ENCODE peak calls at places on chromosomes 4 and X, in five cellular contexts. N, E, K, C and P are unnamed samples.

GRCh38 chr4:76950052-76950845 is 697 bp downstream of the SEPTIN11 start:
- DNase-seq in K (peak), N (peak), E (no peak), C (no peak), P (peak)

GRCh38 chr4:8394125-8394524 is 46.4 kb downstream of the ACOX3 start:
- DNase-seq in E (peak), C (no peak), N (peak), K (no peak), P (no peak)

GRCh38 chr4:150332961-150333360 is 249.0 kb upstream of the MAB21L2 start:
- DNase-seq in K (no peak), N (no peak), E (no peak), C (no peak), P (no peak)

GRCh38 chr4:42460043-42460442 is 62.8 kb downstream of the SHISA3 start:
- DNase-seq in E (no peak), N (no peak), C (no peak), K (no peak), P (no peak)

GRCh38 chr4:177235026-177235425 is 74.6 kb upstream of the NEIL3 start:
- DNase-seq in N (no peak), E (peak), K (no peak), C (no peak), P (peak)

GRCh38 chr4:124753941-124754581 is 41.5 kb upstream of the ANKRD50 start:
- DNase-seq in K (no peak), C (no peak), N (no peak), E (peak), P (no peak)

GRCh38 chrX:23061116-23061515 is 61.4 kb downstream of the DDX53 start:
- DNase-seq in N (no peak), C (no peak), K (no peak), E (no peak), P (no peak)

GRCh38 chrX:6041630-6042029 is 187.0 kb downstream of the NLGN4X start:
- DNase-seq in C (no peak), E (no peak), K (no peak), N (no peak), P (no peak)

GRCh38 chrX:81336455-81337144 is 134.7 kb downstream of the SH3BGRL start:
- DNase-seq in K (peak), C (no peak), N (no peak), E (peak), P (peak)

GRCh38 chr4:37299468-37299867 is 54.9 kb downstream of the NWD2 start:
- DNase-seq in K (no peak), N (no peak), E (no peak), C (no peak), P (no peak)

DNA sequence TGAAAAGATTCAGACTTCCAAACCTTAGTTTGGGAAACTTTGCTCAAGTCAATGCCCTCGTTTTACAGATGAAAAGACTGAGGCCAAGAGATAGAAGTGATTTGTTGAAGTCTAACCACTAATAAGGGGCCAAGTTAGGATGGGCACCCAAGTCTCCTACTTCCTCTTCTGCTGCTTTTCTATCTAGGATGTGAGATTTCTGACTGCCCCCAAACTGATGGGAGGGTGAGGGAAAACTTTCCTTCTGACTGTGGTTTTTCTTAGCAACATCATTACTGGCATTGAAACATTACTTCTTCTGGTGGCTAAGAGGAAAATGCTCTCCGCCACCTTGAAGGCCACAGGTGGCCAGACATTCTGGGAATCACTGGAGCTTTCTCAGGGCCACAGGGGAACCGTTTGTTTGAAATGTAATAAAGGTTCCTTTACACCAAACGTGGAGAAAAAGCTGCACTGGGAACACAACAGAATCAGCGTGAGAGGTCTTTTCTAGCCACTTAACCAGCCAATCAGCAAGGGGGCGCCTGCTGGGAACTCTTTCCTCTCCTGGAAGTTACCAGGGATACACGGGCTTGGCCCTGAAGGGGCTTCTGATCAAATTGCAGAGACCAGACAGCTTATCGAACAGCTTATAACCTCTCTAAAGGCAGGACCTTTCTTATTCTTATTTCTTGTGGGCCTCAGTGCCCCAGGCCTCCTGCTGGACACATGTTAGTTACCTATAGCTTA is 115.9 kb upstream of the TEX13D start:
- DNase-seq in C (no peak), E (no peak), N (no peak), K (peak), P (no peak)
- H3K4me3 ChIP-seq in C (no peak), E (no peak), N (peak), K (no peak), P (no peak)

GRCh38 chr4:118753685-118754084 is 68.5 kb downstream of the METTL14 start:
- DNase-seq in K (no peak), N (no peak), E (no peak), C (no peak), P (no peak)

GRCh38 chr4:118752551-118752950 is 67.4 kb downstream of the METTL14 start:
- DNase-seq in K (no peak), N (no peak), E (no peak), C (no peak), P (no peak)

GRCh38 chr4:118753096-118753495 is 67.9 kb downstream of the METTL14 start:
- DNase-seq in K (no peak), C (no peak), E (no peak), N (no peak), P (no peak)

GRCh38 chr4:118749347-118749988 is 64.3 kb downstream of the METTL14 start:
- DNase-seq in K (no peak), N (no peak), E (no peak), C (no peak), P (no peak)

DNA sequence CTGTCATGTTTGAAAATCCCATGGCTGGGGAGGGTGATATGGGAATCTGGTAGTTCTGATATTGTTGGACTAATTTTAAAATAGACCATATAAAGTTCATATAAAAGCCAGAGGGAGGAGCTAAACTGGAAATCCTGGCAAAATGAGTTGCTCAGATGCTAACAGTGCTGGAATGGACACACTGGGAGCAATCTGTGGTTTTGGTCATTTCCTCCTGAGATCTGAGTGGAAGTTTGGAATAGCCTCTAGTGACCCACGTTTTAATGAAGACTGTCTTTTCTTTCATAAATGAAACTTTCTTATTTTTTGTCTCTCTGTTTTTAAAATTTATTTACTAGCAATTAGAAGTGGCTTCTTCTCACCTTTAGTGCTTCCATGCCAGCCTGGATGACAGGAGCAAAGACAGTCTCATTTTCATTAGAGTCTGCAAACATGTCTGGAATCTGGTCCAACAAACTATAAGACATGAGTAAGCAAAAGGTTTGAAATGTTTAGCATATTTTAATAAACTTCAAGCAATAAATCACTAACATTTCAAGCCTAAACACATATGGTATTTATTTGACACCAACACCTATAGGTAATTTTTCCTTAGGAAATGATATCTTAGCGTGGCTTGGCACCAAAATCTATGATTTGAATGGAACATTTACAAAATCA is 66.6 kb downstream of the METTL14 start:
- DNase-seq in C (no peak), N (no peak), K (no peak), E (peak), P (no peak)
- H3K18ac ChIP-seq in C (no peak), N (no peak), K (no peak), E (peak), P (no peak)

GRCh38 chr4:38313999-38314561 is 349.9 kb upstream of the KLF3 start:
- DNase-seq in C (no peak), N (no peak), E (peak), K (no peak), P (no peak)
- H3K27ac ChIP-seq in C (no peak), N (no peak), E (no peak), K (no peak), P (no peak)

DNA sequence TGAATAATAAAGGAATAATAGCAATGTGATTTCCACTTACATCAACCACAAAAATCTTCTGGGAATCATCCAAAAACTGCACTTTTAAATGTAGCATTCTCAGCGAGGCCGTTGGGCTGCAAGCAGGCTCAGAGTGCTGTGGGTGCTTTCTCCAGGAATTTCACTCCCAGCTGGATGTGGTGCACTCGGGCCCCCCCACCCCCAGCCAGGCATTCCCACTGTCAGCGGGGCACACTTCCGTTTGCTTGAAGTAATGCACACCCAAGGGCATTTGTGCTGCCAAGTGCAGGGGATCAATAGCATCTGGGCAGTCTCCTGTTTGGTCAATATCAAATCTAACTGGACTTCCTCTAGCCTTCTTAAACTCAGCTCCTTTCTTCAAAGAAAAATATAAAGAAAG is at the start of gene FRMD7:
- DNase-seq in N (no peak), C (no peak), K (no peak), E (no peak), P (no peak)
- H3K4me3 ChIP-seq in N (no peak), C (no peak), K (no peak), E (no peak), P (no peak)

GRCh38 chrX:2521092-2521926 is 20.5 kb upstream of the DHRSX start:
- DNase-seq in N (no peak), E (no peak), C (no peak), K (peak), P (no peak)

GRCh38 chrX:2523911-2524310 is 23.1 kb upstream of the DHRSX start:
- DNase-seq in E (no peak), N (no peak), C (no peak), K (no peak), P (no peak)

GRCh38 chrX:2521927-2522386 is 21.2 kb upstream of the DHRSX start:
- DNase-seq in K (no peak), N (no peak), C (no peak), E (no peak), P (no peak)

GRCh38 chrX:2520539-2520938 is 19.8 kb upstream of the DHRSX start:
- DNase-seq in K (no peak), E (no peak), C (no peak), N (no peak), P (no peak)

GRCh38 chrX:2526390-2526789 is 25.6 kb upstream of the DHRSX start:
- DNase-seq in E (no peak), N (no peak), K (no peak), C (no peak), P (no peak)
- H3K18ac ChIP-seq in E (no peak), N (no peak), K (no peak), C (no peak), P (no peak)

GRCh38 chrX:17585006-17585405 is 152.3 kb upstream of the SCML1 start:
- DNase-seq in C (no peak), N (no peak), E (no peak), K (no peak), P (no peak)
- H3K27ac ChIP-seq in C (no peak), N (no peak), E (no peak), K (no peak), P (no peak)

DNA sequence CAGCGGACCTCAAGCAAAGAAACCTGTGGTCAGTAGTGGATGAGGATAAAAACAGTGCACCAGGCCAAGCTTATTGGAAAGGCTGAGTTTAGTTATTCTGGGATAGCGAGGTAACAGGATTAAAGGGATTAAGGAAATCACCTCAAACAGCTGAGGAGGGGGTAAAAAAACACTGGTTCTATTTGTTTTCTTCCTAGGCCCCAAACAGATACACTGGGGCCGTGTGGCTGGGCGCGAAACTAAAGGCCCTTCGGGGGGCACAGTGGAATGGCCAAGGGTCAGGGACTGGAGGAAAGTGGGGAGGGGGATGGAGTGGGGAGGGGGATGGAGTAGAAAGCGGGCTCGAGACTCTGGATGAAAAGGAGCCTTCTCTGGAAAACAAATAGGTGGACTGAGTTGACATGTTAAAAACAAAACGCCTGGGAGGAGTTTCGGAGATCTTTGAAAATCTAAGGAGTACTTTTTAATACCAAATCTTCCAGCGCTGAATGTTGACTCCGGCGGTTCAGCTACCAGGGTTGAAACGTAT is 2.9 kb downstream of the SOX3 start:
- DNase-seq in E (no peak), K (peak), N (no peak), C (no peak), P (no peak)
- H3K4me3 ChIP-seq in E (no peak), K (no peak), N (peak), C (peak), P (no peak)

GRCh38 chrX:154097597-154098541 is at the start of gene MECP2:
- DNase-seq in C (peak), E (peak), K (peak), N (peak), P (peak)

GRCh38 chrX:154098551-154098950 is 1.0 kb upstream of the MECP2 start:
- DNase-seq in K (no peak), C (no peak), E (no peak), N (no peak), P (no peak)

GRCh38 chrX:154094833-154095232 is 2.7 kb downstream of the MECP2 start:
- DNase-seq in K (no peak), C (no peak), E (no peak), N (no peak), P (no peak)

GRCh38 chrX:154096140-154097002 is 1.1 kb downstream of the MECP2 start:
- DNase-seq in N (no peak), C (no peak), E (peak), K (no peak), P (peak)

DNA sequence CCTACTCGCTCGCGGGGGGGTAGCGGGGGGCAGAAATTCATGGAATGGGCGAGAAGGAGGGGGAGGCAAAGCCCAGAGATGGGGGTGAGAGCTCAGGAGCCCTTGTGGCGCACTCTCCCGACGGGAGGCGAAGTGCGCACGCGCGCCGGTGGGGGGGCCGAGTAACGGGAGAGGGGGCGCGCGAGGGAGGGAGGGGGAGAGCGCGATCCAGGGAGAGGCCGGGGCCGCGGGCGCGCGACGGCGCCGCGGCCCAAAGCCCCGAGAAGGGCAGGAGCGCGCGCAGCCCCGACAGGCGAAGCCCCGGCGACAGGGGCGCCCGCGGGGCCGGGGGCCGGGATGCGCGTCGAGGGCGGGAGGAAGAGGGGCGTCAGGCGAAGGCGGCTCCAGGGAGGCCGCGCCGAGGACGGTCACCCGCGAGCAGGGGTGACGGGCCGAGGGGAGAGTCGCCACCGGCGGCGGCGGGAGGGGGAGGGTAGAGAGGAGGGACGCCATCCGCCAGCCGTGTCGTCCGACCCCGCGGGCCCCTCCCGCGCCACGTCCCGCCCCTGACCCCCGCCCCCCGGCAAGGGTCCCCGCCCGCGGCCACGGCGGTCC is 417 bp downstream of the MECP2 start:
- DNase-seq in N (peak), C (no peak), K (peak), E (peak), P (peak)
- H3K18ac ChIP-seq in N (peak), C (no peak), K (peak), E (no peak), P (peak)

GRCh38 chrX:153495362-153495751 is 577 bp downstream of the BGN start:
- DNase-seq in C (no peak), N (no peak), K (no peak), E (peak), P (no peak)

GRCh38 chrX:153492543-153492942 is 2.2 kb upstream of the BGN start:
- DNase-seq in E (no peak), N (no peak), K (no peak), C (no peak), P (no peak)

GRCh38 chrX:153493085-153493484 is 1.7 kb upstream of the BGN start:
- DNase-seq in K (no peak), E (no peak), C (no peak), N (no peak), P (no peak)

GRCh38 chrX:153494541-153495361 is at the start of gene BGN:
- DNase-seq in E (peak), N (no peak), C (no peak), K (peak), P (peak)

GRCh38 chrX:153494061-153494460 is 719 bp upstream of the BGN start:
- DNase-seq in E (peak), N (no peak), K (no peak), C (no peak), P (peak)
- H3K27ac ChIP-seq in E (peak), N (no peak), K (no peak), C (no peak), P (no peak)

GRCh38 chrX:115592997-115593734 is 32.2 kb downstream of the PLS3 start:
- DNase-seq in N (no peak), C (no peak), E (peak), K (peak), P (peak)
- H3K4me3 ChIP-seq in N (peak), C (no peak), E (peak), K (no peak), P (no peak)